ENCODE peak calls at places on chromosomes 11 and 22, in ten cellular contexts. S, Q, Z, L, M, K, W, B, F and D are unnamed samples.

GRCh38 chr11:72642815-72643511 is 31.3 kb downstream of the PDE2A start:
- DNase-seq in W (peak), M (peak), Z (peak), F (no peak), L (peak), B (peak), K (peak), Q (peak), S (peak), D (peak)

GRCh38 chr11:105648762-105649161 is 38.9 kb downstream of the GRIA4 start:
- DNase-seq in Z (no peak), S (no peak), B (no peak), K (no peak), Q (no peak), M (no peak), L (no peak), W (no peak), F (no peak), D (no peak)

GRCh38 chr11:34627197-34627596 is 6.3 kb downstream of the EHF start:
- DNase-seq in M (no peak), B (no peak), Q (no peak), F (no peak), L (no peak), S (no peak), K (no peak), W (no peak), Z (no peak), D (no peak)

GRCh38 chr11:74806267-74806666 is 57.6 kb downstream of the RNF169 start:
- DNase-seq in Z (no peak), F (no peak), B (no peak), K (no peak), Q (no peak), L (no peak), M (no peak), W (no peak), S (no peak), D (no peak)

GRCh38 chr11:120662071-120662611 is 150.6 kb downstream of the GRIK4 start:
- DNase-seq in Z (no peak), S (no peak), B (peak), Q (no peak), L (no peak), K (no peak), M (no peak), F (no peak), W (no peak), D (no peak)

GRCh38 chr11:84819128-84819527 is 808.0 kb downstream of the DLG2 start:
- DNase-seq in M (no peak), Z (no peak), L (no peak), K (no peak), F (no peak), Q (peak), S (no peak), B (no peak), W (no peak), D (no peak)

GRCh38 chr11:67418476-67419281 is 3.2 kb downstream of the CARNS1 start:
- DNase-seq in W (peak), S (no peak), L (no peak), Q (peak), M (no peak), Z (no peak), K (no peak), F (no peak), B (no peak), D (no peak)

GRCh38 chr11:35364101-35364780 is 55.1 kb downstream of the SLC1A2 start:
- DNase-seq in M (peak), K (peak), Z (no peak), W (peak), L (peak), Q (peak), F (peak), S (peak), B (no peak), D (no peak)

GRCh38 chr11:8338138-8338537 is 74.5 kb upstream of the LMO1 start:
- DNase-seq in B (peak), F (no peak), Q (peak), K (no peak), W (peak), Z (peak), S (peak), M (no peak), L (peak), D (no peak)

GRCh38 chr22:21632237-21632895 is at the start of gene CCDC116:
- DNase-seq in K (no peak), Q (no peak), B (no peak), L (no peak), W (no peak), Z (peak), M (no peak), F (no peak), S (peak), D (no peak)

GRCh38 chr11:120863359-120863758 is 160.5 kb upstream of the TBCEL start:
- DNase-seq in Q (no peak), F (no peak), M (no peak), L (no peak), W (no peak), S (no peak), B (no peak), K (no peak), Z (no peak), D (no peak)

GRCh38 chr22:26995222-26995621 is 337.8 kb downstream of the MIAT start:
- DNase-seq in S (no peak), Q (peak), M (no peak), F (no peak), Z (no peak), L (no peak), W (peak), K (no peak), B (no peak), D (no peak)

GRCh38 chr22:36405221-36405631 is 17.5 kb upstream of the MYH9 start:
- DNase-seq in S (no peak), B (no peak), F (no peak), K (no peak), W (no peak), L (no peak), Q (no peak), Z (no peak), M (no peak), D (no peak)

GRCh38 chr11:26849009-26849408 is 127.1 kb upstream of the SLC5A12 start:
- DNase-seq in M (no peak), F (no peak), Z (peak), S (no peak), K (peak), L (no peak), B (no peak), Q (peak), W (no peak), D (no peak)

GRCh38 chr11:120512727-120513435 is 1.3 kb downstream of the GRIK4 start:
- DNase-seq in F (no peak), K (peak), Z (peak), B (peak), Q (no peak), W (no peak), S (no peak), L (no peak), M (no peak), D (no peak)

GRCh38 chr22:30027791-30028190 is 52.5 kb upstream of the HORMAD2 start:
- DNase-seq in K (no peak), B (no peak), L (no peak), Z (no peak), S (no peak), M (no peak), F (no peak), Q (no peak), W (no peak), D (no peak)

GRCh38 chr22:44658371-44658953 is 43.5 kb upstream of the PRR5 start:
- DNase-seq in B (peak), Z (peak), L (no peak), W (no peak), Q (peak), S (peak), M (peak), K (no peak), F (peak), D (peak)

GRCh38 chr11:79150966-79151365 is 289.9 kb downstream of the TENM4 start:
- DNase-seq in L (no peak), S (no peak), W (no peak), Q (no peak), K (no peak), B (no peak), Z (no peak), M (no peak), F (no peak), D (no peak)

GRCh38 chr11:57662893-57663292 is 5.0 kb upstream of the ZDHHC5 start:
- DNase-seq in K (no peak), Q (no peak), M (no peak), Z (no peak), S (no peak), B (no peak), F (no peak), W (no peak), L (no peak), D (no peak)

GRCh38 chr11:125167292-125167953 is 2.9 kb downstream of the PKNOX2 start:
- DNase-seq in K (peak), Z (no peak), Q (peak), W (peak), L (no peak), S (peak), F (no peak), B (peak), M (peak), D (no peak)

GRCh38 chr11:122804161-122804560 is 34.1 kb upstream of the CRTAM start:
- DNase-seq in B (no peak), Z (no peak), F (no peak), Q (no peak), L (no peak), M (no peak), K (no peak), W (no peak), S (no peak), D (no peak)

GRCh38 chr11:58788355-58789023 is 56.0 kb downstream of the GLYATL2 start:
- DNase-seq in Z (no peak), S (peak), Q (peak), F (no peak), M (peak), L (peak), K (no peak), W (peak), B (peak), D (no peak)

GRCh38 chr11:45879803-45880685 is 5.4 kb upstream of the MAPK8IP1 start:
- DNase-seq in F (no peak), M (no peak), L (no peak), W (no peak), S (no peak), K (no peak), Q (no peak), Z (no peak), B (no peak), D (no peak)

GRCh38 chr11:68311155-68312116 is 955 bp upstream of the LRP5 start:
- DNase-seq in L (no peak), Q (peak), M (no peak), K (no peak), B (no peak), S (no peak), Z (no peak), W (no peak), F (no peak), D (no peak)

GRCh38 chr11:20559523-20560300 is 39.7 kb upstream of the SLC6A5 start:
- DNase-seq in F (no peak), S (no peak), B (no peak), Z (no peak), W (no peak), Q (no peak), L (no peak), K (no peak), M (no peak), D (no peak)

GRCh38 chr22:27318516-27318915 is 483.0 kb downstream of the MN1 start:
- DNase-seq in M (no peak), L (no peak), K (no peak), B (no peak), S (peak), Z (no peak), W (no peak), F (no peak), Q (no peak), D (peak)

GRCh38 chr11:19679952-19680823 is 32.4 kb upstream of the NAV2 start:
- DNase-seq in W (peak), K (peak), B (no peak), Q (peak), S (peak), M (peak), F (peak), Z (peak), L (peak), D (no peak)

GRCh38 chr11:3867209-3868071 is 12.0 kb downstream of the STIM1 start:
- DNase-seq in K (no peak), L (no peak), S (no peak), M (no peak), Q (peak), B (no peak), W (peak), F (no peak), Z (no peak), D (no peak)

GRCh38 chr22:30204742-30205111 is 41.8 kb downstream of the LIF start:
- DNase-seq in K (peak), L (no peak), S (no peak), F (peak), M (peak), B (no peak), Q (no peak), Z (no peak), W (no peak), D (peak)

GRCh38 chr22:22714600-22715361 is 70.4 kb downstream of the GGTLC2 start:
- DNase-seq in S (no peak), W (no peak), K (peak), L (no peak), M (no peak), B (no peak), Z (no peak), Q (no peak), F (no peak), D (no peak)

GRCh38 chr11:98495016-98495415 is 525.7 kb upstream of the CNTN5 start:
- DNase-seq in M (no peak), K (no peak), F (no peak), Q (no peak), L (no peak), Z (no peak), B (no peak), S (no peak), W (no peak), D (no peak)

DNA sequence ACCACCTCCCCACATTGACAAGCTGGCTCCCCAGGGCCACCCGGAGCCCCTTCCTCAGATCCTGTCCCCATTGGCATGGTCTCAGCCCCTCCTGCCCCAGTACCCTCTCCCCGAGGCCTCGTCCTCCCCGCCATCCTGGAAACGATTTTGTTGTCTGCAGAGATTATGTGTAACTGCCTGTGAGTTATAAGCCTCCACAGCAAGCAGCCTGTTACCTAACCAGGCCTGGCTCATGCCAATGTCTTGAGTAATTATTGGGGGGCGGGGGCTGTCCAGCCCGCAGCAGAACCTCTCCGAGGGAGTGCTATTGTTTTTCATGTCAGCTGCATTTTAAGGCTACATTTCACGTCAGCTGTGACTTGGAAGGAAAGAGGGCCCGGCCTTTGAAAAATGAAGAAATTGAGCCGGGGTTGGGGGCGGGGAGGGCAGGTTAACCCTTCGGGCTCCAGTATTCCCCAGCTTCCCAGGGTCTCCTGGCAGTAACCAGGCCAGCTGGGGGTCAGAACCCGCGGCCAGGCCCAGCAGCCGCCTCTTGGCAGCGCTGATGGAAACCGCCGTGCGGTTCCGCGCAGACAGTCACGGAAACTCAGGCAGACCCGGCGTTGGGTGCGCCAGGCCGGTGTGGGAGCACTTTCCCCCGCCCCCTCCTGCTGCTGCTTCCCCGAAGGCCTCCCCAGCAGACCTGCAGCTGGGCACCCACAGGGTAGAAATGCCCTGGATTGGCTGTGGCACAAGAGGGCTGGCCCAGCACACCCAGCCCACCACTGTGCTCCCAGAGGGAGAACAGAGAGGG is 59.5 kb downstream of the CDKN1C start:
- DNase-seq in B (peak), Z (peak), Q (peak), L (no peak), K (peak), S (peak), M (peak), F (peak), W (peak), D (no peak)
- H3K27ac ChIP-seq in B (peak), Z (peak), Q (peak), L (no peak), K (peak), S (no peak), M (peak), F (peak), W (peak), D (peak)

GRCh38 chr11:37712246-37712645 is 1114.2 kb upstream of the RAG2 start:
- DNase-seq in K (no peak), M (no peak), Z (no peak), S (peak), L (no peak), B (peak), Q (no peak), W (no peak), F (no peak), D (no peak)
- TF ChIP-seq CTCF in K (no peak), M (no peak), Z (no peak), S (peak), L (no peak), B (peak), Q (no peak), W (no peak), F (no peak), D (no peak)

GRCh38 chr11:31805037-31805628 is 6.0 kb downstream of the PAX6 start:
- DNase-seq in K (no peak), W (no peak), B (no peak), M (no peak), F (peak), L (no peak), Q (no peak), Z (no peak), S (peak), D (no peak)
- H3K4me3 ChIP-seq in K (no peak), W (no peak), B (no peak), M (no peak), F (peak), L (no peak), Q (no peak), Z (no peak), S (peak), D (peak)

GRCh38 chr11:64339319-64339718 is 685 bp upstream of the CCDC88B start:
- DNase-seq in M (no peak), Z (no peak), Q (no peak), F (no peak), S (no peak), W (no peak), B (peak), K (no peak), L (no peak), D (no peak)
- H3K27ac ChIP-seq in M (no peak), Z (peak), Q (no peak), F (no peak), S (no peak), W (no peak), B (no peak), K (no peak), L (no peak), D (no peak)

GRCh38 chr11:128643661-128644060 is 50.2 kb upstream of the FLI1 start:
- DNase-seq in F (no peak), L (no peak), K (no peak), Z (no peak), B (peak), Q (no peak), S (peak), M (no peak), W (no peak), D (no peak)
- TF ChIP-seq CTCF in F (no peak), L (no peak), K (no peak), Z (no peak), B (peak), Q (no peak), S (peak), M (no peak), W (no peak), D (no peak)

GRCh38 chr11:64292458-64293254 is 1.6 kb downstream of the KCNK4 start:
- DNase-seq in W (no peak), Q (no peak), Z (no peak), S (peak), M (no peak), B (no peak), K (no peak), L (no peak), F (no peak), D (no peak)
- H3K4me3 ChIP-seq in W (no peak), Q (no peak), Z (peak), S (peak), M (no peak), B (peak), K (peak), L (no peak), F (peak), D (peak)

GRCh38 chr11:110795124-110795624 is 82.9 kb upstream of the ARHGAP20 start:
- DNase-seq in L (no peak), S (no peak), Z (no peak), K (no peak), Q (no peak), B (no peak), F (no peak), W (no peak), M (no peak), D (no peak)
- H3K27ac ChIP-seq in L (no peak), S (no peak), Z (no peak), K (no peak), Q (no peak), B (no peak), F (no peak), W (no peak), M (no peak), D (no peak)